ENCODE peak calls at places on chromosomes 11 and 22, in six cellular contexts. X is MM.1S, T is GM23248, G is HCT116, N is GM23338, M is hepatocyte. E is an unnamed sample.

GRCh38 chr11:76604081-76604601 is 66.4 kb downstream of the LRRC32 start:
- DNase-seq in X (no peak), M (no peak), N (no peak), T (no peak), G (no peak), E (no peak)

GRCh38 chr22:37316875-37317371 is 34.6 kb downstream of the CYTH4 start:
- DNase-seq in M (peak; percentile 94), X (peak; percentile 57), T (peak; percentile 90), G (peak; percentile 90), N (peak; percentile 87), E (peak; percentile 87)

GRCh38 chr11:62068730-62069129 is 55.1 kb upstream of the INCENP start:
- DNase-seq in M (no peak), G (no peak), T (no peak), N (no peak), X (no peak), E (no peak)

GRCh38 chr11:61152816-61153592 is 8.2 kb downstream of the VPS37C start:
- DNase-seq in T (peak; percentile 86), M (no peak), G (no peak), N (no peak), X (no peak), E (peak; percentile 78)

GRCh38 chr11:121800704-121801516 is 315.1 kb downstream of the BLID start:
- DNase-seq in G (no peak), M (peak; percentile 55), T (peak; percentile 24), N (peak; percentile 93), X (no peak), E (no peak)

GRCh38 chr22:46054091-46054877 is 77.3 kb upstream of the WNT7B start:
- DNase-seq in T (peak; percentile 89), G (no peak), X (peak; percentile 82), N (no peak), M (no peak), E (peak; percentile 57)

GRCh38 chr11:119422505-119423416 is at the start of gene THY1:
- DNase-seq in M (peak; percentile 36), G (no peak), X (no peak), T (peak; percentile 77), N (peak; percentile 88), E (no peak)

GRCh38 chr11:32386770-32387377 is 48.5 kb downstream of the WT1 start:
- DNase-seq in N (no peak), G (no peak), X (no peak), T (peak; percentile 35), M (peak; percentile 36), E (peak; percentile 11)

GRCh38 chr11:68065841-68066240 is 27.0 kb downstream of the TCIRG1 start:
- DNase-seq in G (no peak), T (no peak), N (no peak), M (no peak), X (no peak), E (no peak)

GRCh38 chr22:17198188-17199130 is 20.8 kb downstream of the ADA2 start:
- DNase-seq in T (peak; percentile 24), M (peak; percentile 58), N (peak; percentile 98), G (no peak), X (no peak), E (no peak)

GRCh38 chr11:61738776-61739175 is 13.7 kb upstream of the MYRF start:
- DNase-seq in G (no peak), N (no peak), T (no peak), X (no peak), M (no peak), E (no peak)

GRCh38 chr22:26671317-26672059 is 14.1 kb downstream of the MIAT start:
- DNase-seq in M (no peak), G (no peak), X (no peak), N (peak; percentile 58), T (no peak), E (no peak)

GRCh38 chr11:109704432-109704831 is 282.4 kb downstream of the C11orf87 start:
- DNase-seq in X (no peak), T (no peak), N (no peak), G (no peak), M (no peak), E (no peak)

GRCh38 chr11:61636676-61637075 is 43.5 kb upstream of the DAGLA start:
- DNase-seq in G (no peak), M (no peak), N (no peak), T (no peak), X (no peak), E (no peak)

GRCh38 chr11:78270993-78271392 is 82.3 kb downstream of the USP35 start:
- DNase-seq in M (no peak), T (no peak), N (no peak), X (no peak), G (no peak), E (no peak)

GRCh38 chr11:47295385-47295784 is 25.5 kb downstream of the MADD start:
- DNase-seq in X (no peak), N (no peak), G (no peak), T (no peak), M (no peak), E (no peak)

GRCh38 chr11:111379500-111380136 is 543 bp upstream of the POU2AF1 start:
- DNase-seq in G (no peak), N (no peak), T (no peak), M (no peak), X (peak; percentile 51), E (no peak)

GRCh38 chr11:19988598-19988997 is 171.7 kb downstream of the DBX1 start:
- DNase-seq in M (peak; percentile 44), N (peak; percentile 83), T (peak; percentile 98), G (peak; percentile 13), X (no peak), E (peak; percentile 25)

DNA sequence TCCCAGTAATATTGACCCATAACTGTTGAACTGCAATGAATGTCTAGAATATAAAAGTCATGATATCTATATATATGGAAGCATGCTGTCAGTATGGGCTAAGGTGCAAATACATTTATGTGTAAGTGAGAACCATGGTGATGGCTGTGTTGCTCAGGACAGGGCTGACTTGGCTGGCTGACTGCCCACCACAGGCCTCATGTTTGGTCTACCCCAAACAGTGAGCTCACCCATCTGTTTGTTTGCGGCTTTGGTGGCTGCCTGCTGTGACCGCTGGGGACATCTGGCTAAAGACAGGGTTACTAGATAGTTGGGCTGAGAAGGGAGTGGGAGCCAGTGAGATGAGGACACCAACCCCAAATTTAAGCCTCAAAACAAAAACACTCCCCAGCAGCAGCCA is 6.3 kb downstream of the CD44 start:
- DNase-seq in X (peak; percentile 81), T (peak; percentile 71), M (no peak), N (no peak), G (no peak), E (peak; percentile 81)
- H3K4me3 ChIP-seq in X (peak overlapping the region; percentile 47), T (peak overlapping the region; percentile 95), M (no peak overlapping the region), N (no peak overlapping the region), G (peak overlapping the region; percentile 44), E (peak overlapping the region; percentile 99)

DNA sequence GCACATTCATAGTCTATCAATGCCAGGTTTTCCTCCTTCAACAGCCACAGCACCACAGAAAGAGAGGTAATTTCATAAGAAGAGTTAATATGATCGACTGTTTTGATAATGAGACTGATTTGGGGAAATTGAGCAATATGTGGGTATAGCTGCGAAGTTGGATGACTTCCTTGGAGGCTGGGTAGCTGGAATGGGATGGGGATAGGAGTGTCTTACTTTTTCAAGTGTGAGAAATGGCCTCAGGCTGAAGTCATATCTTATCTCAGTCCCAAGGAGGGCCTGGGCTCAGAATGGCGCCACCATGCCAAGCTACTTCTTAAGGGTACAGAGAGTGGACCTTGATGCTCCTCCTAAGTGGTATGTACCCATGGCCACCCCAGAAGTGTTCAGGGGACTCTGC is 187.6 kb upstream of the CCDC90B start:
- DNase-seq in X (no peak), M (no peak), T (no peak), G (no peak), N (no peak), E (no peak)
- H3K4me1 ChIP-seq in X (no peaks in the 10 kb centered on the region), M (no peaks in the 10 kb centered on the region), T (no peaks in the 10 kb centered on the region), G (no peaks in the 10 kb centered on the region), N (no peaks in the 10 kb centered on the region), E (no peaks in the 10 kb centered on the region)

GRCh38 chr11:65489061-65489705 is 9.7 kb upstream of the MALAT1 start:
- DNase-seq in M (peak; percentile 86), X (no peak), T (peak; percentile 92), G (no peak), N (peak; percentile 91), E (no peak)

GRCh38 chr11:65487467-65488272 is 11.2 kb upstream of the MALAT1 start:
- DNase-seq in T (peak; percentile 100), X (peak; percentile 81), G (peak; percentile 99), N (peak; percentile 100), M (peak; percentile 100), E (peak; percentile 94)

GRCh38 chr11:65489706-65490310 is 9.0 kb upstream of the MALAT1 start:
- DNase-seq in N (no peak), X (no peak), T (peak; percentile 70), M (peak; percentile 67), G (no peak), E (no peak)

GRCh38 chr11:65486570-65487466 is 12.0 kb upstream of the MALAT1 start:
- DNase-seq in M (peak; percentile 23), X (no peak), T (no peak), N (no peak), G (no peak), E (no peak)

DNA sequence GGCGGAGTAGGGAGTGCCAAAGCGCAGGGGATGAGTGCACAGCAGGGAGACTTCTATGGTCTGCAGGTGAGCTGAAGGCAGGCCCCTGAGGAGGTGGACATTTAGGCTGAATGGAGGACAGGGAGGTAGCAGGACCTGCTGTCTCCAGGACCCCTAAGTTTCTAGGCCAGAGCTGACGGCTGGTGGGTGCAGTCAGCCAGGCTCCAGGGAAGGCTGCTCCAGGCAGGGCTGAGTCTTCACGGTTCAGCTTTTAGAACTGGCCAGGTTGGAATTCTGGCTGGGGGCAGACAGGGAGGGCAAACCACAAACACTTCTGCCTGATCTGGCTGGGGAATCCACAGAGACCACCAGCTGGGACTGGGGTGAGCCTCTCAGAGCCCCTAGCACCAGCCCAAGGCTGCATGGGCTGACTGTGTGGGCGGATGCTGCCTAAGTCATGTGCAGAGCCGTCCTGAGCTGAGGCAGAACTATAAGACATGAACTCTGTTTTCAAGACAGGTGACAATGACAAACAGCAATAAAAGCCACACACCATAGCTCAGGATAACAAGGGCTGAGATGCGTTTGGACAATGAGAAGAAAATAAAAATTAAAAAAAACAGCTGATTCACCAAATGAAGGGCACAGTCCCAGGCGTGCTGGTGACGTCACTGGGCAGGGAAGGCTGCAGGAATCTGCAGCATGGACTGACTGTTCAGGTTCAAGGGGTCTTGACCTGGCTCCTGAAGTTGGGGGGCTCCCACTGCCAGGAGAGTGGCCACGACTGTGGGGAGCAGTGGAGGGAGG is 10.4 kb upstream of the MALAT1 start:
- DNase-seq in X (no peak), G (no peak), N (no peak), T (peak; percentile 88), M (peak; percentile 77), E (no peak)
- TF ChIP-seq EZH2phosphoT487 in X (no peak), G (no peak), N (no peak), T (no peak), M (no peak), E (no peak)

DNA sequence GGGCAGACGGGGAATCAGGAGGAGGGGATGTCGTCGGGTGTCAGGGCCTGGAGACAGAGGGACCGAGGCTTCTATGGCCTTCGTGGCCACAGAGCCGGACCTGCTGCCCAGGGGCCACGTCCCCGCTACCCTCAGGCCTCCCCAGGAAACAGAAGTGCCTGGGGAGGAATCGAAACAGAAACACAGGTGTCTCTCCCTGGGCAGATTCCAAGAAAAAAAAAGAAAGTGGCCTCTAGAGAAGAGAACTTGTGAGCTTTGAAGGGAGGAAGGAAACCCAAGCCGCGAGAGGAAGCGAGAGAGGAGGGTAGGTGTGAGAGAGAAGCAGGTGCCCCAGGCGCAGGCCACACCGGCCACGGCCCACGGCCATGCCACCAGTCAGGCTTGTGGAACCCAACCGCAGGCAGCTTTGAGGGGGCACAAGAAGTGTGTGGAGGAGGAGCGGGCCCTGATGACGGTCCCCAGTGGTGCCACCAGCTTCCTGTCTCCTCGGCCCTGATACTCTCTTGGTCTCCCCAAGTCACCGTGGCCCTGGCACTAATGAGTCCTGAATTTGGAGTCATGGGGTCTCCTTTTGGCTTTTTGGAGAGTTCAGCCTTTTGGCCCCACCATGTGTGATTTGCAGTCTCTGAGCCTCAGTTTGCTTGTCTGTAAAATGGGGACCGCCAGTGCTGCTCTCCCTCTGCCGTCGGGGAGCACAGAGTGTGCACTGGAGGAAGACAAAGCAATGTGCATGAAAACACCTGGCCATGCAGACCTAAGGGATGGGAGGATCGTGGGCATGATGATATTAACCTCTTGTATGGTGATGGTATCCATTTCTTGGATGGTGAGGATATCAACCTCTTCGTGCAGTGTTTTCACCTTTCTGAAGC is 25.2 kb downstream of the LIF start:
- DNase-seq in T (no peak), M (no peak), N (no peak), X (peak; percentile 81), G (no peak), E (no peak)
- H3K4me3 ChIP-seq in T (no peak overlapping the region), M (no peak overlapping the region), N (no peak overlapping the region), X (peak overlapping the region; percentile 6), G (no peak overlapping the region), E (no peak overlapping the region)

E was measured in PC-3.